ENCODE peak calls at places on chromosomes 7 and 10, in nine cellular contexts. One of them, this sample, is unnamed.

GRCh38 chr10:69715156-69715898 is 85.3 kb downstream of the FAM241B start:
- DNase-seq in T-cell: no peak
- DNase-seq in mesenchymal stem cell: peak; percentile 32
- DNase-seq in stimulated activated CD4-positive, alpha-beta T cell treated with anti-CD3 and anti-CD28 coated beads, Interleukin-12 subunit alpha, Interleukin-12 subunit beta, amount 100 ng/mL, for 48 hours: no peak
- DNase-seq in kidney glomerular epithelial cell: peak; percentile 26
- DNase-seq in B cell: no peak
- DNase-seq in HS-5: no peak
- DNase-seq in head of caudate nucleus: no peak
- DNase-seq in progenitor cell of endocrine pancreas: no peak
- DNase-seq in this sample: no peak

GRCh38 chr7:149459540-149460433 is 1.1 kb downstream of the ZNF777 start:
- DNase-seq in T-cell: no peak
- DNase-seq in mesenchymal stem cell: peak; percentile 20
- DNase-seq in stimulated activated CD4-positive, alpha-beta T cell treated with anti-CD3 and anti-CD28 coated beads, Interleukin-12 subunit alpha, Interleukin-12 subunit beta, amount 100 ng/mL, for 48 hours: no peak
- DNase-seq in kidney glomerular epithelial cell: no peak
- DNase-seq in B cell: no peak
- DNase-seq in HS-5: no peak
- DNase-seq in head of caudate nucleus: no peak
- DNase-seq in progenitor cell of endocrine pancreas: no peak
- DNase-seq in this sample: no peak

GRCh38 chr7:39709768-39710291 is 86.5 kb downstream of the RALA start:
- DNase-seq in T-cell: no peak
- DNase-seq in mesenchymal stem cell: peak; percentile 89
- DNase-seq in stimulated activated CD4-positive, alpha-beta T cell treated with anti-CD3 and anti-CD28 coated beads, Interleukin-12 subunit alpha, Interleukin-12 subunit beta, amount 100 ng/mL, for 48 hours: no peak
- DNase-seq in kidney glomerular epithelial cell: no peak
- DNase-seq in B cell: no peak
- DNase-seq in HS-5: no peak
- DNase-seq in head of caudate nucleus: no peak
- DNase-seq in progenitor cell of endocrine pancreas: no peak
- DNase-seq in this sample: no peak

GRCh38 chr7:118250860-118251494 is 26.5 kb downstream of the ANKRD7 start:
- DNase-seq in T-cell: no peak
- DNase-seq in mesenchymal stem cell: no peak
- DNase-seq in stimulated activated CD4-positive, alpha-beta T cell treated with anti-CD3 and anti-CD28 coated beads, Interleukin-12 subunit alpha, Interleukin-12 subunit beta, amount 100 ng/mL, for 48 hours: no peak
- DNase-seq in kidney glomerular epithelial cell: no peak
- DNase-seq in B cell: no peak
- DNase-seq in HS-5: no peak
- DNase-seq in head of caudate nucleus: no peak
- DNase-seq in progenitor cell of endocrine pancreas: no peak
- DNase-seq in this sample: no peak

GRCh38 chr7:114989531-114989930 is 67.6 kb downstream of the MDFIC start:
- DNase-seq in T-cell: no peak
- DNase-seq in mesenchymal stem cell: peak; percentile 49
- DNase-seq in stimulated activated CD4-positive, alpha-beta T cell treated with anti-CD3 and anti-CD28 coated beads, Interleukin-12 subunit alpha, Interleukin-12 subunit beta, amount 100 ng/mL, for 48 hours: no peak
- DNase-seq in kidney glomerular epithelial cell: no peak
- DNase-seq in B cell: no peak
- DNase-seq in HS-5: no peak
- DNase-seq in head of caudate nucleus: no peak
- DNase-seq in progenitor cell of endocrine pancreas: no peak
- DNase-seq in this sample: no peak

GRCh38 chr10:5481121-5481520 is 18.2 kb downstream of the CALML5 start:
- DNase-seq in T-cell: no peak
- DNase-seq in mesenchymal stem cell: no peak
- DNase-seq in stimulated activated CD4-positive, alpha-beta T cell treated with anti-CD3 and anti-CD28 coated beads, Interleukin-12 subunit alpha, Interleukin-12 subunit beta, amount 100 ng/mL, for 48 hours: no peak
- DNase-seq in kidney glomerular epithelial cell: no peak
- DNase-seq in B cell: no peak
- DNase-seq in HS-5: no peak
- DNase-seq in head of caudate nucleus: no peak
- DNase-seq in progenitor cell of endocrine pancreas: no peak
- DNase-seq in this sample: no peak

GRCh38 chr10:125878957-125879835 is 1.9 kb downstream of the DHX32 start:
- DNase-seq in T-cell: no peak
- DNase-seq in mesenchymal stem cell: peak; percentile 96
- DNase-seq in stimulated activated CD4-positive, alpha-beta T cell treated with anti-CD3 and anti-CD28 coated beads, Interleukin-12 subunit alpha, Interleukin-12 subunit beta, amount 100 ng/mL, for 48 hours: no peak
- DNase-seq in kidney glomerular epithelial cell: peak; percentile 96
- DNase-seq in B cell: no peak
- DNase-seq in HS-5: peak; percentile 71
- DNase-seq in head of caudate nucleus: no peak
- DNase-seq in progenitor cell of endocrine pancreas: no peak
- DNase-seq in this sample: no peak

GRCh38 chr7:93992423-93993110 is 11.6 kb downstream of the BET1 start:
- DNase-seq in T-cell: no peak
- DNase-seq in mesenchymal stem cell: no peak
- DNase-seq in stimulated activated CD4-positive, alpha-beta T cell treated with anti-CD3 and anti-CD28 coated beads, Interleukin-12 subunit alpha, Interleukin-12 subunit beta, amount 100 ng/mL, for 48 hours: no peak
- DNase-seq in kidney glomerular epithelial cell: no peak
- DNase-seq in B cell: no peak
- DNase-seq in HS-5: no peak
- DNase-seq in head of caudate nucleus: no peak
- DNase-seq in progenitor cell of endocrine pancreas: no peak
- DNase-seq in this sample: no peak

GRCh38 chr10:71978476-71978875 is 14.3 kb downstream of the CHST3 start:
- DNase-seq in T-cell: no peak
- DNase-seq in mesenchymal stem cell: no peak
- DNase-seq in stimulated activated CD4-positive, alpha-beta T cell treated with anti-CD3 and anti-CD28 coated beads, Interleukin-12 subunit alpha, Interleukin-12 subunit beta, amount 100 ng/mL, for 48 hours: no peak
- DNase-seq in kidney glomerular epithelial cell: no peak
- DNase-seq in B cell: no peak
- DNase-seq in HS-5: no peak
- DNase-seq in head of caudate nucleus: no peak
- DNase-seq in progenitor cell of endocrine pancreas: no peak
- DNase-seq in this sample: no peak

GRCh38 chr7:33040803-33041516 is 21.6 kb downstream of the NT5C3A start:
- DNase-seq in T-cell: peak; percentile 65
- DNase-seq in mesenchymal stem cell: peak; percentile 29
- DNase-seq in stimulated activated CD4-positive, alpha-beta T cell treated with anti-CD3 and anti-CD28 coated beads, Interleukin-12 subunit alpha, Interleukin-12 subunit beta, amount 100 ng/mL, for 48 hours: peak; percentile 28
- DNase-seq in kidney glomerular epithelial cell: peak; percentile 11
- DNase-seq in B cell: peak; percentile 68
- DNase-seq in HS-5: no peak
- DNase-seq in head of caudate nucleus: no peak
- DNase-seq in progenitor cell of endocrine pancreas: no peak
- DNase-seq in this sample: peak; percentile 58

GRCh38 chr7:141366098-141366621 is 185.1 kb upstream of the AGK start:
- DNase-seq in T-cell: no peak
- DNase-seq in mesenchymal stem cell: peak; percentile 1
- DNase-seq in stimulated activated CD4-positive, alpha-beta T cell treated with anti-CD3 and anti-CD28 coated beads, Interleukin-12 subunit alpha, Interleukin-12 subunit beta, amount 100 ng/mL, for 48 hours: no peak
- DNase-seq in kidney glomerular epithelial cell: peak; percentile 23
- DNase-seq in B cell: no peak
- DNase-seq in HS-5: no peak
- DNase-seq in head of caudate nucleus: no peak
- DNase-seq in progenitor cell of endocrine pancreas: no peak
- DNase-seq in this sample: no peak

GRCh38 chr7:152579070-152579469 is 96.9 kb downstream of the XRCC2 start:
- DNase-seq in T-cell: no peak
- DNase-seq in mesenchymal stem cell: no peak
- DNase-seq in stimulated activated CD4-positive, alpha-beta T cell treated with anti-CD3 and anti-CD28 coated beads, Interleukin-12 subunit alpha, Interleukin-12 subunit beta, amount 100 ng/mL, for 48 hours: no peak
- DNase-seq in kidney glomerular epithelial cell: no peak
- DNase-seq in B cell: no peak
- DNase-seq in HS-5: no peak
- DNase-seq in head of caudate nucleus: no peak
- DNase-seq in progenitor cell of endocrine pancreas: no peak
- DNase-seq in this sample: no peak

GRCh38 chr10:84348431-84348830 is 20.0 kb downstream of the CCSER2 start:
- DNase-seq in T-cell: no peak
- DNase-seq in mesenchymal stem cell: peak; percentile 33
- DNase-seq in stimulated activated CD4-positive, alpha-beta T cell treated with anti-CD3 and anti-CD28 coated beads, Interleukin-12 subunit alpha, Interleukin-12 subunit beta, amount 100 ng/mL, for 48 hours: no peak
- DNase-seq in kidney glomerular epithelial cell: no peak
- DNase-seq in B cell: no peak
- DNase-seq in HS-5: no peak
- DNase-seq in head of caudate nucleus: no peak
- DNase-seq in progenitor cell of endocrine pancreas: no peak
- DNase-seq in this sample: no peak

GRCh38 chr10:122220736-122221135 is 50.4 kb upstream of the BTBD16 start:
- DNase-seq in T-cell: no peak
- DNase-seq in mesenchymal stem cell: no peak
- DNase-seq in stimulated activated CD4-positive, alpha-beta T cell treated with anti-CD3 and anti-CD28 coated beads, Interleukin-12 subunit alpha, Interleukin-12 subunit beta, amount 100 ng/mL, for 48 hours: no peak
- DNase-seq in kidney glomerular epithelial cell: no peak
- DNase-seq in B cell: no peak
- DNase-seq in HS-5: no peak
- DNase-seq in head of caudate nucleus: no peak
- DNase-seq in progenitor cell of endocrine pancreas: no peak
- DNase-seq in this sample: no peak

GRCh38 chr10:104242545-104242944 is 10.4 kb upstream of the CFAP43 start:
- DNase-seq in T-cell: no peak
- DNase-seq in mesenchymal stem cell: no peak
- DNase-seq in stimulated activated CD4-positive, alpha-beta T cell treated with anti-CD3 and anti-CD28 coated beads, Interleukin-12 subunit alpha, Interleukin-12 subunit beta, amount 100 ng/mL, for 48 hours: no peak
- DNase-seq in kidney glomerular epithelial cell: no peak
- DNase-seq in B cell: no peak
- DNase-seq in HS-5: no peak
- DNase-seq in head of caudate nucleus: no peak
- DNase-seq in progenitor cell of endocrine pancreas: no peak
- DNase-seq in this sample: no peak

GRCh38 chr7:27187158-27187701 is 2.2 kb upstream of the HOXA11 start:
- DNase-seq in T-cell: no peak
- DNase-seq in mesenchymal stem cell: no peak
- DNase-seq in stimulated activated CD4-positive, alpha-beta T cell treated with anti-CD3 and anti-CD28 coated beads, Interleukin-12 subunit alpha, Interleukin-12 subunit beta, amount 100 ng/mL, for 48 hours: no peak
- DNase-seq in kidney glomerular epithelial cell: no peak
- DNase-seq in B cell: no peak
- DNase-seq in HS-5: no peak
- DNase-seq in head of caudate nucleus: peak; percentile 7
- DNase-seq in progenitor cell of endocrine pancreas: no peak
- DNase-seq in this sample: no peak